ENCODE peak calls at places on chromosomes 12 and 14, in four cellular contexts. One of them, this sample, is unnamed.

GRCh38 chr14:97306133-97306784 is 509.1 kb downstream of the VRK1 start:
- DNase-seq in GM12878: peak
- DNase-seq in A549: no peak
- DNase-seq in K562: no peak
- DNase-seq in this sample: no peak

GRCh38 chr12:55955800-55956508 is 9.9 kb downstream of the PMEL start:
- DNase-seq in A549: peak
- DNase-seq in GM12878: no peak
- DNase-seq in K562: peak
- DNase-seq in this sample: peak

GRCh38 chr14:105315941-105316562 is 1.5 kb downstream of the PACS2 start:
- DNase-seq in A549: no peak
- DNase-seq in K562: no peak
- DNase-seq in GM12878: no peak
- DNase-seq in this sample: no peak

GRCh38 chr12:7141351-7142005 is 11.3 kb downstream of the CLSTN3 start:
- DNase-seq in K562: no peak
- DNase-seq in A549: no peak
- DNase-seq in GM12878: no peak
- DNase-seq in this sample: no peak

GRCh38 chr14:55780156-55780946 is 200.3 kb downstream of the KTN1 start:
- DNase-seq in K562: no peak
- DNase-seq in A549: no peak
- DNase-seq in GM12878: no peak
- DNase-seq in this sample: peak

GRCh38 chr12:108580531-108580930 is 17.4 kb downstream of the TMEM119 start:
- DNase-seq in K562: no peak
- DNase-seq in GM12878: no peak
- DNase-seq in A549: no peak
- DNase-seq in this sample: no peak

GRCh38 chr12:55830601-55831406 is 1.4 kb upstream of the DNAJC14 start:
- DNase-seq in A549: peak
- DNase-seq in GM12878: no peak
- DNase-seq in K562: peak
- DNase-seq in this sample: peak

GRCh38 chr14:67580336-67581230 is 19.5 kb downstream of the PIGH start:
- DNase-seq in K562: no peak
- DNase-seq in GM12878: no peak
- DNase-seq in A549: no peak
- DNase-seq in this sample: no peak

GRCh38 chr12:65860584-65860983 is 36.3 kb downstream of the HMGA2 start:
- DNase-seq in A549: no peak
- DNase-seq in GM12878: no peak
- DNase-seq in K562: no peak
- DNase-seq in this sample: no peak

GRCh38 chr12:127528576-127528975 is 738.4 kb upstream of the TMEM132C start:
- DNase-seq in GM12878: no peak
- DNase-seq in A549: no peak
- DNase-seq in K562: no peak
- DNase-seq in this sample: no peak

GRCh38 chr14:67533754-67534085 is 630 bp downstream of the PLEKHH1 start:
- DNase-seq in K562: no peak
- DNase-seq in A549: no peak
- DNase-seq in GM12878: no peak
- DNase-seq in this sample: no peak

GRCh38 chr12:120470150-120470817 is 736 bp upstream of the SRSF9 start:
- DNase-seq in K562: no peak
- DNase-seq in GM12878: no peak
- DNase-seq in A549: peak
- DNase-seq in this sample: peak

GRCh38 chr14:64867182-64867581 is 12.5 kb downstream of the SPTB start:
- DNase-seq in K562: no peak
- DNase-seq in GM12878: no peak
- DNase-seq in A549: no peak
- DNase-seq in this sample: no peak

GRCh38 chr14:68628605-68629310 is 164.1 kb downstream of the ZFP36L1 start:
- DNase-seq in K562: no peak
- DNase-seq in A549: no peak
- DNase-seq in GM12878: no peak
- DNase-seq in this sample: no peak

GRCh38 chr12:89589753-89590152 is 63.9 kb upstream of the POC1B start:
- DNase-seq in GM12878: no peak
- DNase-seq in K562: no peak
- DNase-seq in A549: no peak
- DNase-seq in this sample: no peak
- TF ChIP-seq RCOR1 in GM12878: no peak
- TF ChIP-seq RCOR1 in K562: no peak
- TF ChIP-seq RCOR1 in A549: no peak
- TF ChIP-seq RCOR1 in this sample: no peak

DNA sequence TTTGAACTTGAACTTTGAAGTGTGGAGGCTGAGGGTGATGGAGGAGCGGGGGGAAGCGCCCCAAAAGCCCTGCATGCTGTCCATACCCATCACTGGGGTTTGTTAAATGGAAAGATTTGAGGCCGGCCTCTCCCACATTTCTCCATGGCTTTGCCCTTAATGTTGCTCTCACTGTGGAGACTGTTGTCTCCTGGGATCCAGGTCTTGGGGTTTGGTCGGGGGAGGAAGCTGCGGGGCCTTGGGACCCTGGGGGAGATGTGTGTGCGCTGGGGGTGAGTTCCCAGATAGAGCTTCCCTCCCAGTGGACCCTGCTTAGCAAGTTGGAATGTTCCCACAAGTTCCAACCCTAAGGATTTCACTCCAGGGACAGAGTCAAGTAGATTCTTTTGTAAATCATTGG is 28.0 kb upstream of the LRTM2 start:
- DNase-seq in A549: no peak
- DNase-seq in GM12878: no peak
- DNase-seq in K562: no peak
- DNase-seq in this sample: no peak
- TF ChIP-seq POLR2A in A549: no peak
- TF ChIP-seq POLR2A in GM12878: no peak
- TF ChIP-seq POLR2A in K562: no peak
- TF ChIP-seq POLR2A in this sample: no peak

GRCh38 chr12:94282675-94283074 is 134.3 kb downstream of the PLXNC1 start:
- DNase-seq in GM12878: no peak
- DNase-seq in K562: no peak
- DNase-seq in A549: no peak
- DNase-seq in this sample: no peak
- TF ChIP-seq RAD21 in GM12878: no peak
- TF ChIP-seq RAD21 in K562: no peak
- TF ChIP-seq RAD21 in A549: no peak
- TF ChIP-seq RAD21 in this sample: no peak

GRCh38 chr12:42910656-42911055 is 321.1 kb upstream of the PRICKLE1 start:
- DNase-seq in GM12878: no peak
- DNase-seq in K562: no peak
- DNase-seq in A549: no peak
- DNase-seq in this sample: no peak

GRCh38 chr12:42902001-42902400 is 312.5 kb upstream of the PRICKLE1 start:
- DNase-seq in A549: no peak
- DNase-seq in GM12878: no peak
- DNase-seq in K562: no peak
- DNase-seq in this sample: no peak

GRCh38 chr12:42905419-42905705 is 315.8 kb upstream of the PRICKLE1 start:
- DNase-seq in K562: no peak
- DNase-seq in A549: no peak
- DNase-seq in GM12878: no peak
- DNase-seq in this sample: no peak

GRCh38 chr12:42904683-42905418 is 315.3 kb upstream of the PRICKLE1 start:
- DNase-seq in GM12878: no peak
- DNase-seq in A549: no peak
- DNase-seq in K562: no peak
- DNase-seq in this sample: no peak
- TF ChIP-seq RCOR1 in GM12878: no peak
- TF ChIP-seq RCOR1 in A549: no peak
- TF ChIP-seq RCOR1 in K562: no peak
- TF ChIP-seq RCOR1 in this sample: no peak

DNA sequence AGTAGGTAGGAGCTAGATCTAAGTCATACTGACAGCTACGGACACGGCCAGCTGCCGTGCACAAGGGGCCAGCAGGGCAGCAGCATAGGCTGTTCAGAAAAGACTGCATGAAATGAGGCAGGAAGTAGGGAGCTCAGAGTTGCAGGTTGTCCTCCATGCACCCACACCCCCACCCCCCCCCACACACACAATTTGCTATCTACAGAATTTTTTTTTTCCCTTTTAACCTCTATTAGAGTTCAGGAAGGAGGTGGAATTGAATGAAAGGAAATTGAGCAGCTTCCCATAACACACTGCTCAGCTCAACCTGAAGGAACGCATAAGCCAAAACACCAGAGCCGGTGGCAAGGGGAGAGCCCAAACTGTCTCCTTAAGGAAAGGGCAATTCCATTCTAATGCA is 74.1 kb downstream of the NUAK1 start:
- DNase-seq in A549: no peak
- DNase-seq in GM12878: no peak
- DNase-seq in K562: no peak
- DNase-seq in this sample: no peak
- TF ChIP-seq POLR2A in A549: no peak
- TF ChIP-seq POLR2A in GM12878: no peak
- TF ChIP-seq POLR2A in K562: no peak
- TF ChIP-seq POLR2A in this sample: no peak

DNA sequence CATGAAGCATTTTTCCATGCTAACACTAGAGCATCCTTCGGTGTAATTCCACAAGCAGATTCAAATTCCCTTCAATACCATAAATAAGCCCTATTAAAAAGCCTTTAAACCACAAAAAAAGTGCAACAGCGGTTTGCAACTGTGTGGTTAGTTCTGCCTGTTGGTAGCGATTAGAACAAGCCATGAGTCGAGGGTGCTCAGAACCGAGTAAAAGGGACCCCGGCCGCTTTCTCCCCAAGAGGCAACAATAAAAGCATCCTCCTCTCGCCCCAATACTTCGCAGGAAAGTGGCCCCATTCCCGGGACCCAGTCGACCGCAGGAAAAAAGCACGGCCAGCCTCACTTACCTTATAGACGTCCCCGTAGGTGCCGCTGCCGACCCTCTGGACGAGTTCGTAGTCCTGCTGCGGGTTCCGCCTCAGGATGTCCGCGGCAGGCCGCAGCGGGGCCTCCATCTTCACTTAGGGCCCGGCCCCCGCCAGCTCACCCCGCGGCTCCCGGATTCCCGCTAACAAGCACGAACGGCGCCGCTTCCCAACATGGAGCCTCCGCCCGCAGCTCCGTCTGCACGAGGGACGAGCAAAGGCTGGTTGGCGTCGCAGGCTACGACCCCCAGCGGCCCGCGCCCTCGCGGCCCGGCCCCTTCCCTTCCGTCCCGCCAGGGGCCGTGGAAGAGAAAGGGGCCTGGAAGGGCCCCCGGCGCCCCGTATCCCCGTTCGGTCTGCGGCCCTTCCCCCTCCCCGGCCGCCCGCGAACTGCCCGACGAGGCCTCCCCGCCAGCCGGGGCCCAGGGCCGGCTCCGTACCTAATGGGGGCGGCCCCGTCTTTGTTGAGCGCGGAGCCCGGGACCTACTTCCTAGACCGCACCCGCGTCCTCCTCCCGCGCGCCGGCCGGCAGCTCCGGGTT is 521 bp downstream of the MAP4K5 start:
- DNase-seq in A549: no peak
- DNase-seq in K562: no peak
- DNase-seq in GM12878: no peak
- DNase-seq in this sample: peak
- TF ChIP-seq RAD21 in A549: no peak
- TF ChIP-seq RAD21 in K562: no peak
- TF ChIP-seq RAD21 in GM12878: no peak
- TF ChIP-seq RAD21 in this sample: no peak

This sample was measured in IMR-90.